ENCODE peak calls at places on chromosomes 6 and 20, in six cellular contexts. L, I, M, S, D and Y are unnamed samples.
A peak's percentile ranks its signal among the peaks of the same experiment; 100 is the strongest.

GRCh38 chr6:154605207-154605877 is 94.9 kb upstream of the CNKSR3 start:
- DNase-seq in S (peak; percentile 34), I (no peak), L (no peak), D (no peak), M (no peak), Y (no peak)

GRCh38 chr20:24735263-24735662 is 213.8 kb upstream of the CST7 start:
- DNase-seq in M (no peak), L (no peak), S (peak; percentile 62), I (no peak), D (no peak), Y (no peak)

GRCh38 chr20:860891-861290 is 27.4 kb downstream of the FAM110A start:
- DNase-seq in D (no peak), M (no peak), I (no peak), S (no peak), L (no peak), Y (no peak)

GRCh38 chr20:20578838-20579237 is 133.6 kb downstream of the RALGAPA2 start:
- DNase-seq in I (no peak), L (no peak), S (no peak), D (no peak), M (no peak), Y (no peak)

GRCh38 chr20:47857994-47858557 is 72.8 kb upstream of the SULF2 start:
- DNase-seq in M (no peak), S (no peak), D (no peak), I (no peak), L (no peak), Y (no peak)

GRCh38 chr6:30287139-30287538 is 39.6 kb upstream of the TRIM39 start:
- DNase-seq in M (no peak), S (no peak), L (no peak), D (no peak), I (no peak), Y (no peak)

GRCh38 chr6:33211666-33212422 is 3.5 kb downstream of the RING1 start:
- DNase-seq in S (no peak), I (no peak), D (no peak), M (peak; percentile 63), L (no peak), Y (no peak)

GRCh38 chr6:20440291-20440690 is 38.6 kb downstream of the E2F3 start:
- DNase-seq in I (no peak), S (no peak), M (no peak), L (no peak), D (no peak), Y (no peak)

GRCh38 chr6:73200247-73200646 is 25.0 kb downstream of the KHDC1L start:
- DNase-seq in M (no peak), D (no peak), L (no peak), S (no peak), I (no peak), Y (no peak)

GRCh38 chr6:46325561-46326525 is 155.1 kb upstream of the ENPP5 start:
- DNase-seq in S (peak; percentile 56), M (no peak), L (no peak), D (peak; percentile 77), I (peak; percentile 14), Y (peak; percentile 7)

GRCh38 chr6:113018351-113019151 is 671.4 kb downstream of the RFPL4B start:
- DNase-seq in S (no peak), M (peak; percentile 63), D (no peak), I (peak; percentile 21), L (no peak), Y (no peak)

GRCh38 chr6:85472744-85473143 is 22.9 kb downstream of the NT5E start:
- DNase-seq in D (no peak), L (no peak), S (no peak), I (no peak), M (no peak), Y (no peak)

GRCh38 chr20:18971574-18971973 is 158.0 kb downstream of the SCP2D1 start:
- DNase-seq in M (no peak), I (no peak), S (no peak), L (no peak), D (no peak), Y (no peak)

GRCh38 chr6:145749632-145750031 is 14.3 kb upstream of the EPM2A start:
- DNase-seq in M (no peak), I (no peak), L (no peak), S (peak; percentile 63), D (no peak), Y (no peak)

GRCh38 chr20:37915434-37915787 is 12.5 kb downstream of the VSTM2L start:
- DNase-seq in D (no peak), I (no peak), L (no peak), M (no peak), S (no peak), Y (no peak)

GRCh38 chr6:10633216-10633615 is 61.2 kb downstream of the C6orf52 start:
- DNase-seq in L (no peak), D (no peak), M (no peak), I (no peak), S (no peak), Y (no peak)
- H3K27ac ChIP-seq in L (no peak overlapping the region), D (no peak overlapping the region), M (no peak overlapping the region), I (no peak overlapping the region), S (no peak overlapping the region), Y (no peak overlapping the region)

DNA sequence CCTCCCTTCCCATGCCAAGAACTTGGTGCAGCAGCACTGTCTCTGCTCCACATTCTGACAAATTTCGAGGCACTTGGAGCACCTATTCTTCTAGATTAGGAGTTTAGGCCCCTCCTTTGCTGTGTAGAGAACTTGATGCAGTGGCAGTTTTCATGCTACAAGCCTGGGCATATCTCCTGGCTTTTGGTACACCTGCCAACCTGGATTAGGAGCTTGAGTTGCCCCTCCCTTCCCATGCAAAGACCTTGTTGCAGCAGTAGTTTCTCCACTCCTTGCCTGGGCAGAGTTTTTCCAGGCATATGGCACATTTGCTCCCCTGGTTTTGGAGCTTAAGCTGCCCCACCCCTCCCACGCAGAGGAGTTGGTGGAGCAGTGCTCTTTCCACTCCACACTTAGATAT is 956.1 kb downstream of the EYS start:
- DNase-seq in D (no peak), M (no peak), I (no peak), L (no peak), S (no peak), Y (no peak)
- H3K27ac ChIP-seq in D (no peak overlapping the region), M (no peak overlapping the region), I (no peak overlapping the region), L (no peak overlapping the region), S (no peak overlapping the region), Y (no peak overlapping the region)

GRCh38 chr6:5941188-5941587 is 65.5 kb downstream of the NRN1 start:
- DNase-seq in S (no peak), D (no peak), I (no peak), L (no peak), M (no peak), Y (no peak)
- H3K27ac ChIP-seq in S (peak overlapping the region; percentile 33), D (no peak overlapping the region), I (no peak overlapping the region), L (no peak overlapping the region), M (peak overlapping the region; percentile 25), Y (no peak overlapping the region)

DNA sequence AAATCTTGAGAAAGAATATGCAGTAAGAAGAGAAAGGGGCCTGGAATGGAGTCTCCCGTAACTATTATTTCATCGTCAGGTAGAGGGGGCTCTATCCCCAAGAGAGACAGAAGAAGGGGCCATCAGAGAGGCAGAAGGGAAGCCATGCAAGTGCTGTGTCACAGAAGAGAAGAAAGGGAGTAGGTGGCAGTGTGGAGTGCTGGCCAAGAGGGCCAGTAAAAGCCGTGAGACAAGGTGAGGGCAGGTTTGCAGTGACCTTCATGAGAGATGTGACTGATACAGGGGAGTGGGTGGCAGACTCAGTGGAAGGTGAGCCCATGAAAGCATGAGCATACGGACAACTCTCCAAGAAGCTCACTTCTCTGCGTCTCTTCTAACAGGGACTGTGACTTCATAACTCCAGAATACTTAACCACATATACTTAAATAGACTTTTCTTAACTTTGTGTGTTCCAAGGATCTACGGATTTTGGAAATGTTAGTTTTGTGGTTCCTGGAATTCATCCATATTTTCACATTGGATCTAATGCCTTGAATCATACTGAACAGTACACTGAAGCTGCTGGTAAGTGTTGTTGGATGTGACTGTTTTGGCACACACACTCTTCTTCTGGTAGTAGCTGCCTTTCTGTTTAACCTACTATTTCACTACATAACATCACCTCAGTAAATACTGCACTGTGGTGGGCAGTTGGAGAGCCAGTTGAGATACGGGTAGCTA is 15.6 kb downstream of the PM20D2 start:
- DNase-seq in L (no peak), M (no peak), I (no peak), D (no peak), S (no peak), Y (no peak)
- H3K27ac ChIP-seq in L (no peak overlapping the region), M (peak overlapping the region; percentile 89), I (no peak overlapping the region), D (no peak overlapping the region), S (no peak overlapping the region), Y (no peak overlapping the region)

DNA sequence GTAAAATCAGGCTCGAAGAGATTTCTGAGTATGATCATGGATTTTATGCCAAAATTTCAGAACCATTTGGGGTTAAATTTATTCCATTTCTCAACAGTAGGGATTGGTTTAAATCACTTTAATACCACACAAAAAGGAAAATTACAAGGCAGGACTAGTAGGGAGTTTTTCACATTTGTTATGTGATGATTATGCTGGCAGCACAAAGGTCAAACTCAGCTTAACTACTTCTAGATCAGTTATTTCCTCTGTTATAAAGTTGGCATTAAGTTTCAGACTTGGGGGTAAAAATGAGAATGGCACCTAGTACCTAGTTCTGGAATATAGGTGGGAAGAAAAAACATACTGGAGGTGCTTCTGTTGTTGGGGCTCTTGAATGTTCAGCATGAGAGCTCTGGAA is 39.5 kb downstream of the PHF3 start:
- DNase-seq in I (no peak), L (no peak), M (no peak), S (no peak), D (no peak), Y (no peak)
- H3K27ac ChIP-seq in I (peak overlapping the region; percentile 44), L (no peak overlapping the region), M (no peak overlapping the region), S (no peak overlapping the region), D (no peak overlapping the region), Y (no peak overlapping the region)